ENCODE peak calls at places on chromosomes 3 and 15, in eight cellular contexts. Q, G, O, X, H, K, J and U are unnamed samples.

GRCh38 chr15:99568548-99569352 is 3.0 kb downstream of the MEF2A start:
- DNase-seq in K (peak), O (no peak), Q (no peak), X (no peak), H (no peak), J (no peak), G (no peak), U (no peak)

GRCh38 chr3:34957707-34958106 is 681.6 kb upstream of the ARPP21 start:
- DNase-seq in H (no peak), J (no peak), O (peak), K (peak), X (no peak), G (peak), Q (no peak), U (peak)

GRCh38 chr15:61444585-61444984 is 215.5 kb upstream of the RORA start:
- DNase-seq in G (no peak), J (no peak), Q (no peak), K (no peak), O (no peak), H (no peak), X (no peak), U (no peak)

GRCh38 chr3:113663324-113663750 is 33.1 kb downstream of the USF3 start:
- DNase-seq in X (no peak), K (no peak), J (no peak), G (no peak), O (no peak), H (no peak), Q (no peak), U (no peak)

GRCh38 chr3:134093906-134094305 is 64.2 kb upstream of the SLCO2A1 start:
- DNase-seq in K (peak), X (no peak), H (no peak), G (no peak), J (no peak), O (no peak), Q (no peak), U (no peak)

GRCh38 chr15:19956124-19956796 is 585.3 kb downstream of the GOLGA6L6 start:
- DNase-seq in G (no peak), K (no peak), O (no peak), H (no peak), J (no peak), Q (no peak), X (no peak), U (no peak)

GRCh38 chr3:124814620-124815421 is 72.3 kb downstream of the ITGB5 start:
- DNase-seq in X (peak), K (peak), O (no peak), G (peak), J (peak), H (no peak), Q (peak), U (peak)

GRCh38 chr3:37498126-37499039 is 324.0 kb upstream of the LRRFIP2 start:
- DNase-seq in G (no peak), H (no peak), K (no peak), J (no peak), O (no peak), X (no peak), Q (no peak), U (no peak)

GRCh38 chr15:100999369-100999768 is 80.2 kb downstream of the LRRK1 start:
- DNase-seq in Q (peak), J (no peak), H (no peak), X (peak), G (no peak), O (no peak), K (no peak), U (no peak)